ENCODE peak calls at places on chromosomes 3 and 15, in six cellular contexts. C is HCT116, F is IMR-90, M is stomach, X is tibial nerve, W is breast epithelium. O is an unnamed sample.

GRCh38 chr3:196016485-196016884 is 65.4 kb downstream of the TFRC start:
- DNase-seq in M (no peak), X (no peak), W (no peak), F (peak), C (no peak), O (no peak)

GRCh38 chr3:186109897-186110803 is 1.3 kb upstream of the ETV5 start:
- DNase-seq in C (no peak), W (no peak), X (no peak), M (peak), F (peak), O (no peak)

GRCh38 chr3:128409621-128410581 is 56.8 kb downstream of the DNAJB8 start:
- DNase-seq in F (no peak), W (no peak), M (no peak), X (no peak), C (no peak), O (no peak)

GRCh38 chr3:48983096-48983495 is 6.9 kb upstream of the P4HTM start:
- DNase-seq in M (no peak), C (no peak), W (no peak), F (no peak), X (no peak), O (no peak)

GRCh38 chr15:51267047-51267713 is 71.2 kb downstream of the CYP19A1 start:
- DNase-seq in C (no peak), M (no peak), X (no peak), W (no peak), F (no peak), O (no peak)

GRCh38 chr3:128379768-128380167 is 86.9 kb downstream of the DNAJB8 start:
- DNase-seq in W (no peak), X (no peak), M (no peak), F (no peak), C (no peak), O (no peak)

GRCh38 chr15:68224546-68225250 is 4.8 kb downstream of the CLN6 start:
- DNase-seq in X (no peak), F (no peak), W (no peak), M (peak), C (no peak), O (no peak)

GRCh38 chr3:122902326-122902725 is 107.5 kb downstream of the SLC49A4 start:
- DNase-seq in C (no peak), F (no peak), M (no peak), X (no peak), W (no peak), O (no peak)

GRCh38 chr15:41796457-41796856 is 22.2 kb downstream of the MAPKBP1 start:
- DNase-seq in X (no peak), W (no peak), C (no peak), F (peak), M (no peak), O (no peak)

DNA sequence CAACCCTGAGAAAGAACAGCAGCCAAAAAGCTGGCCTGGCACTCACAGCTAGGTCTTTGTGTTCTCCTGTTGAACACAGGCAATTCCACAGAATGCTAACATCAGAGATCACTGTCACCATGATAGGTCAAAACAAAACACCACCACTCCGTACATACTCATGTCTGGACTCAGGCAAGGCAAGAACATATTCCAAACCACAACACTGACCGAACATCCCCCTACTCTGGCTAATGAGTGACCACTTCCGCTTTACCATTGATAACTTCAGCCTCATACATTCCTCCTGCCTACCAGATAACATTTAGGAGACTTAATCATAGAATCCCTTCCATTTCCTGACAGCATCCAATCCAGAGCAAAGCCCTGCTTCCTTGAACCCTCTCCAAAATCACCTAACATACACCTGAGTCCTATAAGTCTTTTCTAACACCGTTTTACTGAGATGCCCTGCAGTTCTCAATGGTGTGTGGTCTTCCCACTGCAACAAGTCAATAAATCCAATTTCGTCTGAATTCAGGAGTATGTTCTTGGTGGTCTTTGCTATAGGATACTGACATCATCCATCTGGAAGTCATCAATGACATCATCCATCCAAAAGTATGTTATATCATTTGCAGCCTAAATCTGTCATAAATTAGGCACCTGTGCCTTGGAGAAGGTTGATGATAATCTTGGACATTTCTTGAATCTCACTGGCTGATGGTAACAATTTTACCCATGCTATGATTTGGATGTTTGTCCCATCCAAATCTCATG is 23.7 kb downstream of the RIOX2 start:
- DNase-seq in F (no peak), C (no peak), X (no peak), M (no peak), W (no peak), O (no peak)
- TF ChIP-seq POLR2A in F (no peak), C (no peak), X (no peak), M (no peak), W (no peak), O (no peak)

DNA sequence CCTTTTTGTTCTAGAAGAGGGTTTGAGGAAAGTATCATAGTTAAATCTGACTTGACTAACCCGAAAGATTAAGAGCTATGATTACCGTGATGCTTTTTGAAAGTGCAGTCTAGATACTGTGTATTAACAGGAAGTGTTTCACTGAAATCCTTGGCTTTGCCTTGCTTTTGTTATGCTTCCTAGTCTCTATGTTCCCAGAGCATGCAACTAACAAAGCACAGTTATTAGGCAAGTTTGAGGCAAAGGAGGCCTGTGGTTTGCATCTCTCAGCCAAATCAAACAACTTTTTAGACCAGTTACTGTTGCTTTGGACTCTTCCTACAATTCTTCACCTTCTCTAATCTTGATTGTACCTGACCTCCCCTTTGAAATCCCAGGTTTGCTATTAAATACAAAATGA is 3.9 kb downstream of the LXN start:
- DNase-seq in C (no peak), W (no peak), F (peak), X (peak), M (no peak), O (no peak)
- H3K4me3 ChIP-seq in C (no peak), W (no peak), F (no peak), X (no peak), M (no peak), O (no peak)

GRCh38 chr15:70111203-70112017 is 13.7 kb upstream of the TLE3 start:
- DNase-seq in C (peak), F (peak), M (peak), W (peak), X (peak), O (peak)
- TF ChIP-seq POLR2A in C (no peak), F (no peak), M (no peak), W (no peak), X (no peak), O (no peak)

GRCh38 chr15:78640527-78640839 is 527 bp downstream of the CHRNB4 start:
- DNase-seq in M (no peak), F (no peak), W (no peak), C (no peak), X (no peak), O (no peak)
- H3K4me3 ChIP-seq in M (peak), F (no peak), W (peak), C (peak), X (no peak), O (peak)

DNA sequence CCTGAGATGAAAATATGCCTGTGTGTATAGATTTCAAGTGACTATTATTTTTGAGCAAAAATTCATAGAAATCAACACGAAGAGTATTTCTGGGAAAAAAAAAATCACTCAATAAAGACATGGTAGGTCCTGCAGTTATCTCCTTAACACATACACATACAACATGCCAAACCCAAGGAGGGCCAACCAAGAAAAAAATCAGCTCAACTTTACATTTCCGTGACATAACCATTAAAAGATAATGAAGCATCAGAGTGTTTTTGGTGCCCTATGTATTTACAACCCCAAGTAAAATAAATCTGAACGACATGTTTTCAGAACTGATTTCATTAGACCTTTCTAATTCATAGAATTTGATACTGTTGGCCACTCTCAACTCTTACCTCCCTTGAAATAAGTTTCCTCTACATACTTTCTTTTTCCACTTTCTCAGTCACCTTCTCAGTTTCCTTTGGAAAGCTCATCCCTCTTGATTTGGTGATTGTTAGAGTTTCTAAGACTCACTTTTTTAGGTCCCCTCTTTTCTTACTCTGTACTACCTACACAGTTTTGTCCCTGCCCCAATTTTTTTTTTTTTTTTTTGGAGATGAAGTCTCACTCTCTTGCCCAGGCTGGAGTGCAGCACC is 162.3 kb downstream of the TBL1XR1 start:
- DNase-seq in W (no peak), X (no peak), F (no peak), M (no peak), C (no peak), O (no peak)
- TF ChIP-seq POLR2A in W (no peak), X (no peak), F (no peak), M (no peak), C (no peak), O (no peak)

DNA sequence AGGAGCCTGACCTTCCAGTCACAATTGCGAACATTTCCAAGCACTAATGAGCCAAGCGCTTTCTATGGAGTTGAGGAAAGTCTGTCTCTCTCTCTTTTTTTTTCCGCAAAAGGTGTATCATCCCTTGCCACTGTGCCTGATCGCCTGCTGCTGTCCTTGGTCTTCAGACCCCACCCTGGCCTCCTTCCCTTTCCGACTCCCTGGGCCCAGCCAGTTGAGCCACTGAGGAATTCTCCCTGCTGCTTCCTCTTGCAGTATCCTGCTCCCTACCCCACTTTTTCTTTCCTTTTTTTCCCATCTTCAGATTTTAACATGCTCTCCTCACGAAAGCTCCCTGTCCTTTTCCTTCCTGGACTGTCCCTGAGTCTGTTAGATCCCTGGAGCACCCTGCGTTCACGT is 396.5 kb upstream of the C2CD4B start:
- DNase-seq in M (no peak), X (no peak), F (no peak), C (no peak), W (no peak), O (no peak)
- H3K4me3 ChIP-seq in M (peak), X (peak), F (no peak), C (no peak), W (peak), O (peak)

GRCh38 chr15:22794621-22795167 is 8.2 kb downstream of the NIPA1 start:
- DNase-seq in X (no peak), F (no peak), C (no peak), W (no peak), M (no peak), O (no peak)
- TF ChIP-seq POLR2A in X (no peak), F (no peak), C (no peak), W (no peak), M (no peak), O (no peak)

DNA sequence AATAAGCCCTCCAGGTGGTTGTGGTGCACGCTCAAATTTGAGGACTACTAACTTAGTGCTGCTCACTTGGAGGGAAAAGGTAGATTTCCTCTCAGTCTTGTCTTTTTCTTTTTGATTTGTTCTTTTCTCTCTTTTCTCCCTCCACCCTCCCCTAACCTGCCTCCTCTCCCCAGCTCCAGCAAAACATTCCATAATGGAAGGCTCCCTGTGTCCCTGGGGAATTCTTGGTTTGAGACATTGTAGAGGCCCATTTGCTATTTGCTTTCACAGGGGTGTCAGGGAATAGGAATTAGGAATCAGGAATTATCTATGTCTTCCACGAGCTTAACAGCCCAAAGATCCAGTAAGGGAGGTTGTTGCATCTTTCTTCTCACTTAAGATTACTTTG is 136.8 kb upstream of the UMPS start:
- DNase-seq in X (no peak), M (no peak), C (no peak), F (no peak), W (no peak), O (no peak)
- H3K4me3 ChIP-seq in X (no peak), M (no peak), C (peak), F (no peak), W (no peak), O (no peak)

DNA sequence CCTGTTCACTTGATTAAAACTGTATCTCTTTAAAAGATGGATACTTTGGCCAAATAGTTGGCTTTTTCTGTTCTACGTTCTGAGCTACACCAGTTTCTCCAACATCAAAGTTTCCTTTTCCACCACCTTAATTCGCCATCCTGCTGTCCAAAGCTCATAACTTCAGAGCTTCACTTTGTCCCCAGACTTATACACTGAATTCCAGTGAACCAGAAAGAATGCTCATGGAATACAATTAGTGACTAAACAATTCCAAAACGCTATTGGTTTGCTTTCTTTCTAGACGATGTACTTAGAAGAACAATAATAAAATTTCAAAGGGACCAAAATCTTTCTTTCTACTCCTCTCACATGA is 23.2 kb downstream of the GPR15 start:
- DNase-seq in F (no peak), M (no peak), X (no peak), W (no peak), C (peak), O (no peak)
- TF ChIP-seq POLR2A in F (no peak), M (no peak), X (no peak), W (no peak), C (no peak), O (no peak)